ENCODE peak calls at places on chromosomes 7 and 10, in nine cellular contexts. One of them, this sample, is unnamed.

GRCh38 chr7:107661081-107661864 is 645 bp downstream of the SLC26A4 start:
- DNase-seq in HFFc6: peak
- DNase-seq in cardiac muscle cell: peak
- DNase-seq in mammary epithelial cell: peak
- DNase-seq in CD4-positive, alpha-beta T cell: peak
- DNase-seq in heart left ventricle: peak
- DNase-seq in astrocyte of the cerebellum: no peak
- DNase-seq in GM20000: peak
- DNase-seq in cardiac fibroblast: peak
- DNase-seq in this sample: peak

GRCh38 chr10:15487376-15487775 is 116.3 kb upstream of the FAM171A1 start:
- DNase-seq in HFFc6: no peak
- DNase-seq in cardiac muscle cell: no peak
- DNase-seq in mammary epithelial cell: no peak
- DNase-seq in CD4-positive, alpha-beta T cell: no peak
- DNase-seq in heart left ventricle: no peak
- DNase-seq in astrocyte of the cerebellum: no peak
- DNase-seq in GM20000: no peak
- DNase-seq in cardiac fibroblast: no peak
- DNase-seq in this sample: no peak

GRCh38 chr7:80453699-80454340 is 58.0 kb downstream of the GNAT3 start:
- DNase-seq in HFFc6: peak
- DNase-seq in cardiac muscle cell: peak
- DNase-seq in mammary epithelial cell: no peak
- DNase-seq in CD4-positive, alpha-beta T cell: no peak
- DNase-seq in heart left ventricle: no peak
- DNase-seq in astrocyte of the cerebellum: peak
- DNase-seq in GM20000: no peak
- DNase-seq in cardiac fibroblast: peak
- DNase-seq in this sample: peak

GRCh38 chr10:12445701-12446334 is 96.5 kb downstream of the CAMK1D start:
- DNase-seq in HFFc6: no peak
- DNase-seq in cardiac muscle cell: no peak
- DNase-seq in mammary epithelial cell: no peak
- DNase-seq in CD4-positive, alpha-beta T cell: no peak
- DNase-seq in heart left ventricle: no peak
- DNase-seq in astrocyte of the cerebellum: no peak
- DNase-seq in GM20000: no peak
- DNase-seq in cardiac fibroblast: no peak
- DNase-seq in this sample: no peak

GRCh38 chr7:138979226-138979979 is 1.8 kb downstream of the KIAA1549 start:
- DNase-seq in HFFc6: peak
- DNase-seq in cardiac muscle cell: peak
- DNase-seq in mammary epithelial cell: peak
- DNase-seq in CD4-positive, alpha-beta T cell: no peak
- DNase-seq in heart left ventricle: no peak
- DNase-seq in astrocyte of the cerebellum: no peak
- DNase-seq in GM20000: peak
- DNase-seq in cardiac fibroblast: peak
- DNase-seq in this sample: peak

GRCh38 chr7:106023369-106024322 is 60.6 kb downstream of the CDHR3 start:
- DNase-seq in HFFc6: no peak
- DNase-seq in cardiac muscle cell: no peak
- DNase-seq in mammary epithelial cell: no peak
- DNase-seq in CD4-positive, alpha-beta T cell: no peak
- DNase-seq in heart left ventricle: no peak
- DNase-seq in astrocyte of the cerebellum: no peak
- DNase-seq in GM20000: no peak
- DNase-seq in cardiac fibroblast: no peak
- DNase-seq in this sample: no peak

GRCh38 chr7:155844019-155844453 is 31.8 kb upstream of the SHH start:
- DNase-seq in HFFc6: no peak
- DNase-seq in cardiac muscle cell: peak
- DNase-seq in mammary epithelial cell: no peak
- DNase-seq in CD4-positive, alpha-beta T cell: no peak
- DNase-seq in heart left ventricle: no peak
- DNase-seq in astrocyte of the cerebellum: no peak
- DNase-seq in GM20000: no peak
- DNase-seq in cardiac fibroblast: peak
- DNase-seq in this sample: no peak

GRCh38 chr10:77286851-77287250 is 350.8 kb downstream of the KCNMA1 start:
- DNase-seq in HFFc6: no peak
- DNase-seq in cardiac muscle cell: no peak
- DNase-seq in mammary epithelial cell: no peak
- DNase-seq in CD4-positive, alpha-beta T cell: no peak
- DNase-seq in heart left ventricle: no peak
- DNase-seq in astrocyte of the cerebellum: peak
- DNase-seq in GM20000: no peak
- DNase-seq in cardiac fibroblast: no peak
- DNase-seq in this sample: peak

GRCh38 chr10:71035511-71036278 is 147.3 kb upstream of the PCBD1 start:
- DNase-seq in HFFc6: no peak
- DNase-seq in cardiac muscle cell: no peak
- DNase-seq in mammary epithelial cell: no peak
- DNase-seq in CD4-positive, alpha-beta T cell: no peak
- DNase-seq in heart left ventricle: no peak
- DNase-seq in astrocyte of the cerebellum: no peak
- DNase-seq in GM20000: no peak
- DNase-seq in cardiac fibroblast: no peak
- DNase-seq in this sample: no peak

GRCh38 chr10:71036279-71036535 is 147.8 kb upstream of the PCBD1 start:
- DNase-seq in HFFc6: no peak
- DNase-seq in cardiac muscle cell: no peak
- DNase-seq in mammary epithelial cell: no peak
- DNase-seq in CD4-positive, alpha-beta T cell: no peak
- DNase-seq in heart left ventricle: no peak
- DNase-seq in astrocyte of the cerebellum: no peak
- DNase-seq in GM20000: no peak
- DNase-seq in cardiac fibroblast: no peak
- DNase-seq in this sample: no peak

GRCh38 chr10:71032887-71033286 is 144.5 kb upstream of the PCBD1 start:
- DNase-seq in HFFc6: no peak
- DNase-seq in cardiac muscle cell: no peak
- DNase-seq in mammary epithelial cell: no peak
- DNase-seq in CD4-positive, alpha-beta T cell: no peak
- DNase-seq in heart left ventricle: no peak
- DNase-seq in astrocyte of the cerebellum: no peak
- DNase-seq in GM20000: no peak
- DNase-seq in cardiac fibroblast: no peak
- DNase-seq in this sample: no peak

GRCh38 chr10:71031601-71032000 is 143.2 kb upstream of the PCBD1 start:
- DNase-seq in HFFc6: no peak
- DNase-seq in cardiac muscle cell: no peak
- DNase-seq in mammary epithelial cell: no peak
- DNase-seq in CD4-positive, alpha-beta T cell: no peak
- DNase-seq in heart left ventricle: no peak
- DNase-seq in astrocyte of the cerebellum: no peak
- DNase-seq in GM20000: no peak
- DNase-seq in cardiac fibroblast: no peak
- DNase-seq in this sample: no peak

GRCh38 chr10:71033396-71033980 is 145.1 kb upstream of the PCBD1 start:
- DNase-seq in HFFc6: no peak
- DNase-seq in cardiac muscle cell: no peak
- DNase-seq in mammary epithelial cell: no peak
- DNase-seq in CD4-positive, alpha-beta T cell: no peak
- DNase-seq in heart left ventricle: no peak
- DNase-seq in astrocyte of the cerebellum: no peak
- DNase-seq in GM20000: no peak
- DNase-seq in cardiac fibroblast: no peak
- DNase-seq in this sample: no peak
- TF ChIP-seq CTCF in HFFc6: peak
- TF ChIP-seq CTCF in cardiac muscle cell: no peak
- TF ChIP-seq CTCF in mammary epithelial cell: no peak
- TF ChIP-seq CTCF in CD4-positive, alpha-beta T cell: no peak
- TF ChIP-seq CTCF in heart left ventricle: no peak
- TF ChIP-seq CTCF in astrocyte of the cerebellum: peak
- TF ChIP-seq CTCF in GM20000: no peak
- TF ChIP-seq CTCF in cardiac fibroblast: peak
- TF ChIP-seq CTCF in this sample: no peak

GRCh38 chr7:1449501-1449900 is 9.8 kb downstream of the MICALL2 start:
- DNase-seq in HFFc6: no peak
- DNase-seq in cardiac muscle cell: no peak
- DNase-seq in mammary epithelial cell: no peak
- DNase-seq in CD4-positive, alpha-beta T cell: no peak
- DNase-seq in heart left ventricle: no peak
- DNase-seq in astrocyte of the cerebellum: no peak
- DNase-seq in GM20000: no peak
- DNase-seq in cardiac fibroblast: no peak
- DNase-seq in this sample: no peak

GRCh38 chr7:1447551-1448244 is 11.6 kb downstream of the MICALL2 start:
- DNase-seq in HFFc6: no peak
- DNase-seq in cardiac muscle cell: peak
- DNase-seq in mammary epithelial cell: no peak
- DNase-seq in CD4-positive, alpha-beta T cell: no peak
- DNase-seq in heart left ventricle: no peak
- DNase-seq in astrocyte of the cerebellum: no peak
- DNase-seq in GM20000: no peak
- DNase-seq in cardiac fibroblast: peak
- DNase-seq in this sample: no peak

GRCh38 chr7:1449951-1450350 is 9.3 kb downstream of the MICALL2 start:
- DNase-seq in HFFc6: no peak
- DNase-seq in cardiac muscle cell: no peak
- DNase-seq in mammary epithelial cell: no peak
- DNase-seq in CD4-positive, alpha-beta T cell: no peak
- DNase-seq in heart left ventricle: no peak
- DNase-seq in astrocyte of the cerebellum: no peak
- DNase-seq in GM20000: no peak
- DNase-seq in cardiac fibroblast: no peak
- DNase-seq in this sample: no peak

GRCh38 chr7:1450431-1450830 is 8.8 kb downstream of the MICALL2 start:
- DNase-seq in HFFc6: no peak
- DNase-seq in cardiac muscle cell: no peak
- DNase-seq in mammary epithelial cell: no peak
- DNase-seq in CD4-positive, alpha-beta T cell: no peak
- DNase-seq in heart left ventricle: no peak
- DNase-seq in astrocyte of the cerebellum: no peak
- DNase-seq in GM20000: no peak
- DNase-seq in cardiac fibroblast: no peak
- DNase-seq in this sample: no peak

DNA sequence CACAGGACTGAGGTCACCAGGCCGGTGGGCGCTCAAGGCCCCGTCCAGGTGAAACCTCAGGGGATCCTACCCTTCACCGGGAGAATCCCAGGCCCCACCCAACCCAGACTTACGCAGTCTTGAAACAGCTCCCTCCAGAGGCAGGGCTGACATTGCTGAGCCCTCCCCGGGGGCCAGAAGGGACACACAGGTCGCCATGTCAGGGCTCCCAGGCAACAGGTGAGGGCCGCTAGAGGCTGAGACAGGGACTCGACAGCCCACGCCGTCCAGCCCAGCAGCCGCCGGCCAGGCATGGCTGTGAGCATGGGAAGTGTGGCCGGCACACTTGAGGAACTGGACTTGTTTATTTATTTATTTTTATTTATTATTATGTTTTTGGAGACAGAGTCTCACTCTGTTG is 10.3 kb downstream of the MICALL2 start:
- DNase-seq in HFFc6: no peak
- DNase-seq in cardiac muscle cell: no peak
- DNase-seq in mammary epithelial cell: no peak
- DNase-seq in CD4-positive, alpha-beta T cell: no peak
- DNase-seq in heart left ventricle: no peak
- DNase-seq in astrocyte of the cerebellum: no peak
- DNase-seq in GM20000: no peak
- DNase-seq in cardiac fibroblast: no peak
- DNase-seq in this sample: no peak
- TF ChIP-seq CTCF in HFFc6: peak
- TF ChIP-seq CTCF in cardiac muscle cell: no peak
- TF ChIP-seq CTCF in mammary epithelial cell: no peak
- TF ChIP-seq CTCF in CD4-positive, alpha-beta T cell: no peak
- TF ChIP-seq CTCF in heart left ventricle: no peak
- TF ChIP-seq CTCF in astrocyte of the cerebellum: no peak
- TF ChIP-seq CTCF in GM20000: no peak
- TF ChIP-seq CTCF in cardiac fibroblast: no peak
- TF ChIP-seq CTCF in this sample: peak

DNA sequence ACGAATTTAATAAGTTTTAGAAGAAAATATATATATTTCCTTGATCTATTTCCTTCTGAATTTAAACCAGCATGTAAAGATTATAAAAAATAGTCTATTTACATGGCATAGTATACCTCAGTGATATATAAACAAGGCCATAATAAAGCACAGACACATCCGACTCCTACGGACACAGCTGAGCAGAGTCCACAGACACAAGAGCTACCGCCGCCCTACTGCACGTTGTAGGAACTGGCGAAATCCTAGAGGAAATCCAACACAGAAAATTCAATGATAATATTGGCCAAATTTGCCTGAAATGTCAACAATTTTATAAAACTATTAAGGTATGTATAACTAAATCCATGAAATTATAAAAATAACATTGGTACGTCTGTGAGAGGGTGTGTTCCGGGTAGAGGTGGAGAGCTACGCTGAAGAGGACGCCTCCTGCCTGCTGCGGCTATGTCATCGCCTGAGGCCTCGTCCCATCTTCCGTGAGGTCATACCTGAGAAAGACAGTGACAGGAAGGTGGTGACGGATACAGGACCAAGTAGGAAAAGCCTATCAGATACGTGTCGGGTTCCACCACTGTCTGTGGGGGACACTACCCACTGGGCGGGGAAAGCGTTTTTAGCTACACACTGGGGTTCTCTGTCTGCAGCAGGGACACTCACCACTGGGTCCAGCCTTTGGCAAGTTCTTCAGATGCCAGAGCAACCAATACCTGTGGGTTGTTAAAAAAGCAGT is 29.3 kb upstream of the NCAPG2 start:
- DNase-seq in HFFc6: no peak
- DNase-seq in cardiac muscle cell: no peak
- DNase-seq in mammary epithelial cell: no peak
- DNase-seq in CD4-positive, alpha-beta T cell: no peak
- DNase-seq in heart left ventricle: no peak
- DNase-seq in astrocyte of the cerebellum: no peak
- DNase-seq in GM20000: no peak
- DNase-seq in cardiac fibroblast: no peak
- DNase-seq in this sample: no peak
- TF ChIP-seq CTCF in HFFc6: peak
- TF ChIP-seq CTCF in cardiac muscle cell: no peak
- TF ChIP-seq CTCF in mammary epithelial cell: no peak
- TF ChIP-seq CTCF in CD4-positive, alpha-beta T cell: no peak
- TF ChIP-seq CTCF in heart left ventricle: no peak
- TF ChIP-seq CTCF in astrocyte of the cerebellum: no peak
- TF ChIP-seq CTCF in GM20000: no peak
- TF ChIP-seq CTCF in cardiac fibroblast: no peak
- TF ChIP-seq CTCF in this sample: peak

GRCh38 chr10:84214046-84214572 is 11.2 kb downstream of the LRIT2 start:
- DNase-seq in HFFc6: no peak
- DNase-seq in cardiac muscle cell: no peak
- DNase-seq in mammary epithelial cell: no peak
- DNase-seq in CD4-positive, alpha-beta T cell: no peak
- DNase-seq in heart left ventricle: no peak
- DNase-seq in astrocyte of the cerebellum: no peak
- DNase-seq in GM20000: no peak
- DNase-seq in cardiac fibroblast: no peak
- DNase-seq in this sample: no peak

GRCh38 chr10:84216834-84217233 is 8.5 kb downstream of the LRIT2 start:
- DNase-seq in HFFc6: no peak
- DNase-seq in cardiac muscle cell: no peak
- DNase-seq in mammary epithelial cell: no peak
- DNase-seq in CD4-positive, alpha-beta T cell: no peak
- DNase-seq in heart left ventricle: no peak
- DNase-seq in astrocyte of the cerebellum: no peak
- DNase-seq in GM20000: no peak
- DNase-seq in cardiac fibroblast: no peak
- DNase-seq in this sample: no peak

GRCh38 chr10:84212015-84212414 is 13.3 kb downstream of the LRIT2 start:
- DNase-seq in HFFc6: no peak
- DNase-seq in cardiac muscle cell: no peak
- DNase-seq in mammary epithelial cell: no peak
- DNase-seq in CD4-positive, alpha-beta T cell: no peak
- DNase-seq in heart left ventricle: no peak
- DNase-seq in astrocyte of the cerebellum: no peak
- DNase-seq in GM20000: no peak
- DNase-seq in cardiac fibroblast: no peak
- DNase-seq in this sample: no peak

GRCh38 chr10:84213076-84213475 is 12.3 kb downstream of the LRIT2 start:
- DNase-seq in HFFc6: no peak
- DNase-seq in cardiac muscle cell: no peak
- DNase-seq in mammary epithelial cell: no peak
- DNase-seq in CD4-positive, alpha-beta T cell: no peak
- DNase-seq in heart left ventricle: no peak
- DNase-seq in astrocyte of the cerebellum: no peak
- DNase-seq in GM20000: no peak
- DNase-seq in cardiac fibroblast: no peak
- DNase-seq in this sample: no peak

DNA sequence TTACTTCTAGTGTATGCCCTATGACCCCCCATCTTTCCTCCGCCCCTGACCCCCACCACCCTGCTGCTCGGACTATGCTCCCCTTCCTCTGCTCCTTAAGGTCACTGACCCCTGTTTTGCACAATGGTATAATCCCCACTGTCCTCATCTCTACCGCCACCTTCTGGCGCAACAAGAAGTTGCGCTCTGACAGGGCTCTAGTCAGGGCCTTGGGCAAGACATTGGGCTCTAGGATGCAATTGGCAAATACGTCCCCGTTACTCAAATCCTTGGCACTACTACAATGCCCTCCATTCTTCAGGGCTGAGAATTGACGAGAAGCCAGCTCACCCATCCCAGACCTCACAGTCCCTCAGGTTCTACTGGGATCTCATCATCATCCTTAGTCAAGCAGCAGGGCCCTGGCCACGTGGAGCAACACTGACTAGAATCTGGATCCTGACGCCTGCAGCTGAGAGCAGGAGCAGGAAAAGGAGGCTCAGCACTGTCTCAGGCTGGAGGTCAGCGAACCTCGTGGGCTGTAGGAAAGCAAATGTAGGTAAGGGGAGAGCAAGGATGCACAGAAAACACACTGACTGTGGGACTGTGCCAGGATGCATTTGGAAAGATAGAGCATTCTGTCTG is 10.6 kb downstream of the LRIT2 start:
- DNase-seq in HFFc6: no peak
- DNase-seq in cardiac muscle cell: peak
- DNase-seq in mammary epithelial cell: peak
- DNase-seq in CD4-positive, alpha-beta T cell: no peak
- DNase-seq in heart left ventricle: no peak
- DNase-seq in astrocyte of the cerebellum: no peak
- DNase-seq in GM20000: peak
- DNase-seq in cardiac fibroblast: no peak
- DNase-seq in this sample: peak
- TF ChIP-seq CTCF in HFFc6: peak
- TF ChIP-seq CTCF in cardiac muscle cell: peak
- TF ChIP-seq CTCF in mammary epithelial cell: peak
- TF ChIP-seq CTCF in CD4-positive, alpha-beta T cell: peak
- TF ChIP-seq CTCF in heart left ventricle: peak
- TF ChIP-seq CTCF in astrocyte of the cerebellum: peak
- TF ChIP-seq CTCF in GM20000: peak
- TF ChIP-seq CTCF in cardiac fibroblast: peak
- TF ChIP-seq CTCF in this sample: peak

This sample was measured in A673.